ENCODE peak calls at places on chromosomes 5 and 9, in ten cellular contexts. I, G, S, N, U, V, K, L, P and E are unnamed samples. For H3K4me1, the result is how much of the 10 kb centered on the place peaks cover.

GRCh38 chr5:161960314-161960713 is 107.3 kb upstream of the GABRG2 start:
- DNase-seq in I (no peak), G (no peak), S (no peak), N (no peak), U (no peak), V (no peak), K (no peak), L (no peak), P (no peak), E (no peak)

GRCh38 chr5:157779221-157779620 is 35.7 kb downstream of the LSM11 start:
- DNase-seq in I (no peak), G (no peak), S (no peak), N (no peak), U (no peak), V (no peak), K (no peak), L (no peak), P (no peak), E (no peak)

GRCh38 chr9:106309925-106310324 is 553.0 kb upstream of the ZNF462 start:
- DNase-seq in I (no peak), G (no peak), S (no peak), N (no peak), U (no peak), V (no peak), K (no peak), L (no peak), P (no peak), E (no peak)

GRCh38 chr5:146521403-146522106 is 5.6 kb upstream of the GPR151 start:
- DNase-seq in I (no peak), G (no peak), S (no peak), N (peak), U (no peak), V (no peak), K (no peak), L (no peak), P (no peak), E (no peak)

GRCh38 chr9:97848237-97848581 is 4.8 kb upstream of the FOXE1 start:
- DNase-seq in I (no peak), G (no peak), S (no peak), N (no peak), U (no peak), V (no peak), K (no peak), L (no peak), P (no peak), E (no peak)

GRCh38 chr9:129463477-129463876 is 157.4 kb downstream of the C9orf50 start:
- DNase-seq in I (no peak), G (no peak), S (no peak), N (no peak), U (no peak), V (no peak), K (no peak), L (no peak), P (no peak), E (no peak)

GRCh38 chr9:99400184-99400731 is 178.2 kb downstream of the SEC61B start:
- DNase-seq in I (peak), G (no peak), S (no peak), N (no peak), U (no peak), V (no peak), K (no peak), L (no peak), P (no peak), E (no peak)

GRCh38 chr9:125600194-125600593 is 106.8 kb downstream of the MAPKAP1 start:
- DNase-seq in I (peak), G (no peak), S (no peak), N (peak), U (no peak), V (no peak), K (peak), L (no peak), P (no peak), E (peak)

GRCh38 chr5:107088907-107089306 is 581.8 kb downstream of the EFNA5 start:
- DNase-seq in I (no peak), G (no peak), S (no peak), N (no peak), U (no peak), V (no peak), K (no peak), L (no peak), P (no peak), E (no peak)

GRCh38 chr5:11384441-11385250 is 519.6 kb downstream of the CTNND2 start:
- DNase-seq in I (peak), G (no peak), S (no peak), N (no peak), U (no peak), V (no peak), K (peak), L (no peak), P (peak), E (no peak)

GRCh38 chr5:35319231-35320002 is 89.1 kb upstream of the PRLR start:
- DNase-seq in I (peak), G (no peak), S (peak), N (no peak), U (no peak), V (no peak), K (no peak), L (no peak), P (no peak), E (peak)

GRCh38 chr9:129247285-129248153 is 69.5 kb upstream of the IER5L start:
- DNase-seq in I (no peak), G (no peak), S (peak), N (no peak), U (no peak), V (peak), K (no peak), L (peak), P (no peak), E (no peak)

GRCh38 chr5:38208782-38209378 is 49.5 kb upstream of the EGFLAM start:
- DNase-seq in I (peak), G (peak), S (no peak), N (peak), U (no peak), V (no peak), K (peak), L (no peak), P (peak), E (peak)

GRCh38 chr9:26331223-26331622 is 561.4 kb downstream of the CAAP1 start:
- DNase-seq in I (no peak), G (no peak), S (no peak), N (no peak), U (no peak), V (no peak), K (no peak), L (no peak), P (no peak), E (no peak)

GRCh38 chr5:11733185-11733839 is 170.9 kb downstream of the CTNND2 start:
- DNase-seq in I (no peak), G (no peak), S (no peak), N (peak), U (no peak), V (no peak), K (peak), L (no peak), P (no peak), E (no peak)

GRCh38 chr5:72291601-72292000 is 28.4 kb downstream of the MRPS27 start:
- DNase-seq in I (no peak), G (no peak), S (no peak), N (no peak), U (no peak), V (no peak), K (no peak), L (no peak), P (no peak), E (no peak)

GRCh38 chr5:138565100-138565821 is 9.9 kb downstream of the HSPA9 start:
- DNase-seq in I (no peak), G (no peak), S (no peak), N (no peak), U (no peak), V (no peak), K (no peak), L (no peak), P (no peak), E (no peak)

GRCh38 chr9:114691956-114692295 is 9.9 kb upstream of the TEX48 start:
- DNase-seq in I (no peak), G (no peak), S (no peak), N (no peak), U (no peak), V (no peak), K (no peak), L (no peak), P (no peak), E (no peak)

GRCh38 chr9:110443146-110443877 is 105.6 kb upstream of the TXNDC8 start:
- DNase-seq in I (no peak), G (peak), S (no peak), N (peak), U (no peak), V (no peak), K (no peak), L (no peak), P (no peak), E (no peak)

GRCh38 chr5:136147632-136148031 is 15.0 kb downstream of the SMAD5 start:
- DNase-seq in I (no peak), G (no peak), S (no peak), N (no peak), U (no peak), V (no peak), K (no peak), L (no peak), P (no peak), E (no peak)

GRCh38 chr5:88692979-88693932 is 189.7 kb downstream of the MEF2C start:
- DNase-seq in I (no peak), G (no peak), S (no peak), N (no peak), U (no peak), V (peak), K (no peak), L (no peak), P (no peak), E (no peak)

GRCh38 chr9:117718701-117719100 is 14.5 kb downstream of the TLR4 start:
- DNase-seq in I (no peak), G (no peak), S (no peak), N (no peak), U (no peak), V (no peak), K (no peak), L (no peak), P (no peak), E (no peak)

GRCh38 chr9:4617752-4618151 is 44.3 kb upstream of the PLPP6 start:
- DNase-seq in I (no peak), G (no peak), S (no peak), N (no peak), U (no peak), V (no peak), K (no peak), L (no peak), P (no peak), E (no peak)

GRCh38 chr9:4620046-4620765 is 41.9 kb upstream of the PLPP6 start:
- DNase-seq in I (no peak), G (no peak), S (no peak), N (no peak), U (no peak), V (no peak), K (no peak), L (no peak), P (no peak), E (no peak)

GRCh38 chr9:4618700-4619099 is 43.4 kb upstream of the PLPP6 start:
- DNase-seq in I (no peak), G (no peak), S (no peak), N (no peak), U (no peak), V (no peak), K (no peak), L (no peak), P (no peak), E (no peak)

GRCh38 chr9:4620881-4621555 is 41.1 kb upstream of the PLPP6 start:
- DNase-seq in I (no peak), G (no peak), S (no peak), N (no peak), U (no peak), V (no peak), K (no peak), L (no peak), P (no peak), E (no peak)

GRCh38 chr9:4622016-4622415 is 40.1 kb upstream of the PLPP6 start:
- DNase-seq in I (no peak), G (no peak), S (no peak), N (no peak), U (no peak), V (no peak), K (no peak), L (no peak), P (no peak), E (no peak)
- H3K27ac ChIP-seq in I (no peak), G (no peak), S (no peak), N (no peak), U (no peak), V (no peak), K (no peak), L (no peak), P (no peak), E (no peak)

DNA sequence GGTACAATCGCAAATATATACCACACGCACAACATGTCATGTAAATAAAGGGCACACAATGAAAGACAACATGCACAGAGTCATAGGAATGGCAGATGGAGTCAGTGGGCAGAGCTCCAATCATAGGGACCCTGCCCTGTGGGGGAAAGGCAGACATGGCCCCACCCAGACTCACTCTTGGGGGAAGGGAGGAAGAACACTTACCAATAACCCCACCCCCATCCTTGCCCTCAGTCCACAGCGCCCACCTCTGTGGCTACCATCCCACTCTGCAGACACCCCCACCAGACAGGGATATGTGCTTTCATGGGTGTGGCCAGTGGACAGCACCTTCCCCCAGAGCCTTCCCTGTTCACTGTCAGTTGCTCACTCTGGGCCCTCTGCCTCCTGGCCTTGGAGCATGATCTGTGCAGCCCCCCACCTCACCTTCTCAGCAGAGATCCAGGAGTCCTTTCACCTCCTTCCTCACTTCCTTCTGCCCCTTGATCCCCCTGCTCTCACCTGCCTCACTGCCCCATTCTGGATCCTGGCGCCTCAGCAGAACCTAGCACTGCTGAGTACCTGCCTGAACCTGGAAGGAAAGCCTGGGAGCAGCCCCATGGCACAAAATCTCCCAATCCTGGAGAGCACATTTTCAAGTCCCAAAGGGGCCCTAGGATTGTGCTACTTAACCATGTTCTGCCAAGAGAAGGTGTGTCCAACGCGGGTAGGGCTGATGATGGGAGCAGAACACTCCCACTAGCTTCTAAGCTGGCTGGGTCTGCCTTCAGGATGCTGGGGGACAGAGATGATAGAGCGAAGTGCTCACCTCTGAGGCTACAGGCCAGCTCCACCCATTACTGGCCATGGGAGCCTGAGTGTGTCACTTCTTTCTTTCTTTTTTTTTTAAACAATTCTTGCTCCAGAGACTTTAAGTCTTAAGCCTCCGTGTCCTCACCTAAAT is 1.5 kb upstream of the PHF19 start:
- DNase-seq in I (no peak), G (no peak), S (no peak), N (no peak), U (no peak), V (no peak), K (no peak), L (no peak), P (no peak), E (no peak)
- H3K4me1 ChIP-seq in I (under half), G (under half), S (under half), N (half or more), U (under half), V (under half), K (under half), L (under half), P (under half), E (under half)

DNA sequence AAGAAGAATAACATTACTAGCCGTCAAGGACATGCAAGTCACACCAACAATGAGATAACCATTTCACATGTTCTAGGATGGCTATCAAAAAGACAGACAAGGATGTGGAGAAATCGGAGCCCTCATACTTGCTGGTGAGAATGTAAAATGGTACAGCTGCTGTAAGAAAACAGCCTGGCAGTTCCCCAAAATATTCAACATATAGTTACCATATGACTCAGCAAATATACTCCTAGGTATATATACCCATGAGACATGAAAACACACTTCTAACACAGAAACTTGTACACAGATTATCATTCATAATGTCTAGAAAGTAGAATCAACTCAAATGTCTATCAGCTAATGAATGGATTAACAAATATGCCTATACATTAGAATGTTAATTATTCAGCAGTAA is 105.4 kb upstream of the PCAT7 start:
- DNase-seq in I (no peak), G (no peak), S (no peak), N (no peak), U (no peak), V (no peak), K (no peak), L (no peak), P (no peak), E (no peak)
- TF ChIP-seq POLR2A in I (no peak), G (no peak), S (no peak), N (no peak), U (no peak), V (no peak), K (no peak), L (no peak), P (no peak), E (no peak)

GRCh38 chr5:140594169-140594568 is 29.5 kb downstream of the SLC35A4 start:
- DNase-seq in I (peak), G (no peak), S (no peak), N (no peak), U (no peak), V (no peak), K (no peak), L (no peak), P (no peak), E (no peak)

GRCh38 chr5:140600096-140600495 is 32.9 kb downstream of the CD14 start:
- DNase-seq in I (no peak), G (no peak), S (no peak), N (no peak), U (no peak), V (no peak), K (no peak), L (no peak), P (no peak), E (no peak)

GRCh38 chr5:140598836-140599235 is 34.1 kb downstream of the CD14 start:
- DNase-seq in I (no peak), G (no peak), S (no peak), N (no peak), U (no peak), V (no peak), K (no peak), L (no peak), P (no peak), E (no peak)

GRCh38 chr5:140595538-140595937 is 30.9 kb downstream of the SLC35A4 start:
- DNase-seq in I (peak), G (no peak), S (no peak), N (peak), U (no peak), V (no peak), K (no peak), L (no peak), P (no peak), E (peak)

DNA sequence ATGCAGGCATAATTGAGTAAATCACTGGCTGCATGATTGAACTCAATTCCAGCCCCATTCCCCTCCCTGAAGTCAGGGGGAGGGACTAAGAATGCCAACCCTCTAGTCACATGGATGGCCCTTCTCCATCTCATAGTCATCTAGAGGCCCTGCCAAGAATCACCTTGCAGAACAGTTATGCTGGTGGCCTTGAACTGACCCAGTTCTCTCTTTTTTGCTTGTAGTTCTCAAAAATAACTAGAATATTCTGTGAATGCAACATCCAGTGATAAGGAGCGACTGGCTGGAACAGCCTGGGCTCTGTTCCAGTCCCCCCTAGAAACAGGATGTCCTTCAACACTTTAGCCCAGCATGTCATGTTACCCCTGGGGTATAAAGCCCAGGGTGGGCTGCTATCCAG is 31.7 kb downstream of the SLC35A4 start:
- DNase-seq in I (peak), G (no peak), S (no peak), N (no peak), U (no peak), V (no peak), K (no peak), L (no peak), P (peak), E (peak)
- H3K27ac ChIP-seq in I (peak), G (no peak), S (no peak), N (no peak), U (no peak), V (peak), K (no peak), L (no peak), P (no peak), E (peak)